ENCODE peak calls at places on chromosomes 1 and 21, in six cellular contexts. One of them, this sample, is unnamed.

GRCh38 chr1:30149226-30149625 is 574.2 kb downstream of the MATN1 start:
- DNase-seq in foreskin fibroblast: no peak
- DNase-seq in mammary epithelial cell: no peak
- DNase-seq in kidney epithelial cell: no peak
- DNase-seq in psoas muscle: no peak
- DNase-seq in cardiac fibroblast: no peak
- DNase-seq in this sample: no peak

GRCh38 chr1:199305053-199305452 is 666.2 kb downstream of the PTPRC start:
- DNase-seq in foreskin fibroblast: no peak
- DNase-seq in mammary epithelial cell: no peak
- DNase-seq in kidney epithelial cell: no peak
- DNase-seq in psoas muscle: no peak
- DNase-seq in cardiac fibroblast: no peak
- DNase-seq in this sample: no peak

GRCh38 chr1:163104405-163105099 is 35.4 kb downstream of the RGS4 start:
- DNase-seq in foreskin fibroblast: no peak
- DNase-seq in mammary epithelial cell: no peak
- DNase-seq in kidney epithelial cell: no peak
- DNase-seq in psoas muscle: no peak
- DNase-seq in cardiac fibroblast: no peak
- DNase-seq in this sample: peak; percentile 40

GRCh38 chr1:222546548-222547259 is 1.2 kb downstream of the HHIPL2 start:
- DNase-seq in foreskin fibroblast: peak; percentile 95
- DNase-seq in mammary epithelial cell: peak; percentile 88
- DNase-seq in kidney epithelial cell: peak; percentile 58
- DNase-seq in psoas muscle: no peak
- DNase-seq in cardiac fibroblast: peak; percentile 78
- DNase-seq in this sample: peak; percentile 78

GRCh38 chr1:226654046-226654445 is 85.0 kb downstream of the ITPKB start:
- DNase-seq in foreskin fibroblast: peak; percentile 36
- DNase-seq in mammary epithelial cell: no peak
- DNase-seq in kidney epithelial cell: no peak
- DNase-seq in psoas muscle: peak; percentile 52
- DNase-seq in cardiac fibroblast: peak; percentile 26
- DNase-seq in this sample: peak; percentile 62

GRCh38 chr1:223338811-223339746 is 24.9 kb downstream of the SUSD4 start:
- DNase-seq in foreskin fibroblast: no peak
- DNase-seq in mammary epithelial cell: no peak
- DNase-seq in kidney epithelial cell: no peak
- DNase-seq in psoas muscle: no peak
- DNase-seq in cardiac fibroblast: no peak
- DNase-seq in this sample: no peak

GRCh38 chr1:22918644-22919043 is 54.0 kb downstream of the LACTBL1 start:
- DNase-seq in foreskin fibroblast: no peak
- DNase-seq in mammary epithelial cell: no peak
- DNase-seq in kidney epithelial cell: no peak
- DNase-seq in psoas muscle: no peak
- DNase-seq in cardiac fibroblast: no peak
- DNase-seq in this sample: no peak

GRCh38 chr1:35642472-35642955 is 1.2 kb upstream of the PSMB2 start:
- DNase-seq in foreskin fibroblast: peak; percentile 14
- DNase-seq in mammary epithelial cell: no peak
- DNase-seq in kidney epithelial cell: no peak
- DNase-seq in psoas muscle: no peak
- DNase-seq in cardiac fibroblast: peak; percentile 20
- DNase-seq in this sample: no peak

GRCh38 chr1:172449585-172450523 is 6.0 kb upstream of the PIGC start:
- DNase-seq in foreskin fibroblast: peak; percentile 80
- DNase-seq in mammary epithelial cell: peak; percentile 27
- DNase-seq in kidney epithelial cell: no peak
- DNase-seq in psoas muscle: peak; percentile 65
- DNase-seq in cardiac fibroblast: peak; percentile 79
- DNase-seq in this sample: peak; percentile 77

GRCh38 chr1:226519741-226520598 is 28.6 kb upstream of the STUM start:
- DNase-seq in foreskin fibroblast: no peak
- DNase-seq in mammary epithelial cell: no peak
- DNase-seq in kidney epithelial cell: no peak
- DNase-seq in psoas muscle: no peak
- DNase-seq in cardiac fibroblast: no peak
- DNase-seq in this sample: no peak

GRCh38 chr1:173475564-173476196 is 1.5 kb upstream of the PRDX6 start:
- DNase-seq in foreskin fibroblast: peak; percentile 77
- DNase-seq in mammary epithelial cell: peak; percentile 66
- DNase-seq in kidney epithelial cell: no peak
- DNase-seq in psoas muscle: no peak
- DNase-seq in cardiac fibroblast: peak; percentile 84
- DNase-seq in this sample: peak; percentile 71

GRCh38 chr21:38661296-38662223 is 144.2 kb upstream of the ETS2 start:
- DNase-seq in foreskin fibroblast: peak; percentile 55
- DNase-seq in mammary epithelial cell: no peak
- DNase-seq in kidney epithelial cell: no peak
- DNase-seq in psoas muscle: peak; percentile 56
- DNase-seq in cardiac fibroblast: peak; percentile 32
- DNase-seq in this sample: peak; percentile 39

GRCh38 chr1:228059536-228060457 is 22.7 kb upstream of the ARF1 start:
- DNase-seq in foreskin fibroblast: peak; percentile 55
- DNase-seq in mammary epithelial cell: peak; percentile 84
- DNase-seq in kidney epithelial cell: no peak
- DNase-seq in psoas muscle: peak; percentile 65
- DNase-seq in cardiac fibroblast: peak; percentile 27
- DNase-seq in this sample: peak; percentile 38

GRCh38 chr1:113758631-113759340 is 500 bp downstream of the PHTF1 start:
- DNase-seq in foreskin fibroblast: peak; percentile 83
- DNase-seq in mammary epithelial cell: peak; percentile 50
- DNase-seq in kidney epithelial cell: no peak
- DNase-seq in psoas muscle: peak; percentile 82
- DNase-seq in cardiac fibroblast: peak; percentile 65
- DNase-seq in this sample: peak; percentile 47

GRCh38 chr1:152886090-152886489 is 8.0 kb downstream of the SMCP start:
- DNase-seq in foreskin fibroblast: no peak
- DNase-seq in mammary epithelial cell: no peak
- DNase-seq in kidney epithelial cell: no peak
- DNase-seq in psoas muscle: no peak
- DNase-seq in cardiac fibroblast: no peak
- DNase-seq in this sample: no peak

GRCh38 chr1:42739753-42740700 is at the start of gene CLDN19:
- DNase-seq in foreskin fibroblast: no peak
- DNase-seq in mammary epithelial cell: no peak
- DNase-seq in kidney epithelial cell: no peak
- DNase-seq in psoas muscle: no peak
- DNase-seq in cardiac fibroblast: no peak
- DNase-seq in this sample: no peak

GRCh38 chr1:179077396-179077795 is 4.5 kb upstream of the TOR3A start:
- DNase-seq in foreskin fibroblast: peak; percentile 63
- DNase-seq in mammary epithelial cell: no peak
- DNase-seq in kidney epithelial cell: no peak
- DNase-seq in psoas muscle: no peak
- DNase-seq in cardiac fibroblast: peak; percentile 64
- DNase-seq in this sample: peak; percentile 73

GRCh38 chr21:15445327-15445726 is 284.5 kb upstream of the USP25 start:
- DNase-seq in foreskin fibroblast: no peak
- DNase-seq in mammary epithelial cell: no peak
- DNase-seq in kidney epithelial cell: no peak
- DNase-seq in psoas muscle: no peak
- DNase-seq in cardiac fibroblast: no peak
- DNase-seq in this sample: no peak

GRCh38 chr1:232949636-232950196 is 695 bp upstream of the NTPCR start:
- DNase-seq in foreskin fibroblast: no peak
- DNase-seq in mammary epithelial cell: no peak
- DNase-seq in kidney epithelial cell: no peak
- DNase-seq in psoas muscle: no peak
- DNase-seq in cardiac fibroblast: no peak
- DNase-seq in this sample: no peak

GRCh38 chr1:184790642-184791041 is 36.0 kb upstream of the EDEM3 start:
- DNase-seq in foreskin fibroblast: peak; percentile 38
- DNase-seq in mammary epithelial cell: no peak
- DNase-seq in kidney epithelial cell: no peak
- DNase-seq in psoas muscle: no peak
- DNase-seq in cardiac fibroblast: no peak
- DNase-seq in this sample: no peak

GRCh38 chr1:31380181-31380580 is 7.3 kb upstream of the FABP3 start:
- DNase-seq in foreskin fibroblast: no peak
- DNase-seq in mammary epithelial cell: no peak
- DNase-seq in kidney epithelial cell: no peak
- DNase-seq in psoas muscle: peak; percentile 88
- DNase-seq in cardiac fibroblast: no peak
- DNase-seq in this sample: no peak

DNA sequence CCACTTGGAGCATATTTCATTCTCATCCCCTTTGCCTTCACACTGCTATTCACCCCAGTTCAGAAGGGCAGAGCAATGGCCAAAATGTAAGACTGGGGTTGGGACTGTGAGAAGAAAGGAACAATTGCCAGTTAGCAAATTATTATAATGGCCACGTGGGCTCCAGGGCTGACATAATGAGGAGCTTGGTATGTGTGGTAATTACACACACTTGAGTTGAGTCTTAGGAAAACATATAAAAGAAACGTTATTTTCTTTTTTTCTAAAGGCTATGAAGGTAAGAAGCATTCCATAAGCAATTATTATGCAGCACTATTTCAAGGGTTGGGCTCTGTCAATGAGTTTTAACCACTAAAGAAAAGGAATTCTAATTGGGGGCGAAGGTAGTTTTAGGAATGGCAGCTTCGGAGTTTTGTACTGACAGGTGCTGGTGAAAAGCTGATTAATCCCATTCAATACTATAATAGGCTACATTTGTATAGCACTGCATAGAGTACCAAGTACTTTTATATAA is 32.5 kb upstream of the BCL10 start:
- DNase-seq in foreskin fibroblast: no peak
- DNase-seq in mammary epithelial cell: no peak
- DNase-seq in kidney epithelial cell: no peak
- DNase-seq in psoas muscle: no peak
- DNase-seq in cardiac fibroblast: no peak
- DNase-seq in this sample: no peak
- H3K4me3 ChIP-seq in foreskin fibroblast: no peak overlapping the region
- H3K4me3 ChIP-seq in mammary epithelial cell: no peak overlapping the region
- H3K4me3 ChIP-seq in kidney epithelial cell: no peak overlapping the region
- H3K4me3 ChIP-seq in psoas muscle: peak overlapping the region; percentile 45
- H3K4me3 ChIP-seq in cardiac fibroblast: no peak overlapping the region
- H3K4me3 ChIP-seq in this sample: no peak overlapping the region

GRCh38 chr1:192506741-192507155 is 68.8 kb upstream of the RGS1 start:
- DNase-seq in foreskin fibroblast: peak; percentile 64
- DNase-seq in mammary epithelial cell: no peak
- DNase-seq in kidney epithelial cell: no peak
- DNase-seq in psoas muscle: no peak
- DNase-seq in cardiac fibroblast: peak; percentile 68
- DNase-seq in this sample: peak; percentile 63
- TF ChIP-seq CTCF in foreskin fibroblast: peak; percentile 39
- TF ChIP-seq CTCF in mammary epithelial cell: peak; percentile 6
- TF ChIP-seq CTCF in kidney epithelial cell: peak; percentile 38
- TF ChIP-seq CTCF in psoas muscle: no peak
- TF ChIP-seq CTCF in cardiac fibroblast: peak; percentile 49
- TF ChIP-seq CTCF in this sample: peak; percentile 53

GRCh38 chr21:44354775-44355771 is 1.7 kb downstream of the TRPM2 start:
- DNase-seq in foreskin fibroblast: no peak
- DNase-seq in mammary epithelial cell: no peak
- DNase-seq in kidney epithelial cell: no peak
- DNase-seq in psoas muscle: no peak
- DNase-seq in cardiac fibroblast: no peak
- DNase-seq in this sample: no peak
- H3K4me3 ChIP-seq in foreskin fibroblast: no peak overlapping the region
- H3K4me3 ChIP-seq in mammary epithelial cell: no peak overlapping the region
- H3K4me3 ChIP-seq in kidney epithelial cell: no peak overlapping the region
- H3K4me3 ChIP-seq in psoas muscle: no peak overlapping the region
- H3K4me3 ChIP-seq in cardiac fibroblast: no peak overlapping the region
- H3K4me3 ChIP-seq in this sample: no peak overlapping the region

GRCh38 chr1:2229032-2229920 is 1.2 kb downstream of the SKI start:
- DNase-seq in foreskin fibroblast: peak; percentile 81
- DNase-seq in mammary epithelial cell: peak; percentile 53
- DNase-seq in kidney epithelial cell: no peak
- DNase-seq in psoas muscle: peak; percentile 94
- DNase-seq in cardiac fibroblast: peak; percentile 63
- DNase-seq in this sample: peak; percentile 82

GRCh38 chr1:2228157-2228594 is at the start of gene SKI:
- DNase-seq in foreskin fibroblast: no peak
- DNase-seq in mammary epithelial cell: no peak
- DNase-seq in kidney epithelial cell: no peak
- DNase-seq in psoas muscle: no peak
- DNase-seq in cardiac fibroblast: no peak
- DNase-seq in this sample: no peak

GRCh38 chr1:2226525-2227340 is 1.4 kb upstream of the SKI start:
- DNase-seq in foreskin fibroblast: no peak
- DNase-seq in mammary epithelial cell: no peak
- DNase-seq in kidney epithelial cell: no peak
- DNase-seq in psoas muscle: no peak
- DNase-seq in cardiac fibroblast: no peak
- DNase-seq in this sample: no peak

GRCh38 chr1:2228684-2229031 is 539 bp downstream of the SKI start:
- DNase-seq in foreskin fibroblast: peak; percentile 53
- DNase-seq in mammary epithelial cell: no peak
- DNase-seq in kidney epithelial cell: no peak
- DNase-seq in psoas muscle: no peak
- DNase-seq in cardiac fibroblast: peak; percentile 29
- DNase-seq in this sample: peak; percentile 20

DNA sequence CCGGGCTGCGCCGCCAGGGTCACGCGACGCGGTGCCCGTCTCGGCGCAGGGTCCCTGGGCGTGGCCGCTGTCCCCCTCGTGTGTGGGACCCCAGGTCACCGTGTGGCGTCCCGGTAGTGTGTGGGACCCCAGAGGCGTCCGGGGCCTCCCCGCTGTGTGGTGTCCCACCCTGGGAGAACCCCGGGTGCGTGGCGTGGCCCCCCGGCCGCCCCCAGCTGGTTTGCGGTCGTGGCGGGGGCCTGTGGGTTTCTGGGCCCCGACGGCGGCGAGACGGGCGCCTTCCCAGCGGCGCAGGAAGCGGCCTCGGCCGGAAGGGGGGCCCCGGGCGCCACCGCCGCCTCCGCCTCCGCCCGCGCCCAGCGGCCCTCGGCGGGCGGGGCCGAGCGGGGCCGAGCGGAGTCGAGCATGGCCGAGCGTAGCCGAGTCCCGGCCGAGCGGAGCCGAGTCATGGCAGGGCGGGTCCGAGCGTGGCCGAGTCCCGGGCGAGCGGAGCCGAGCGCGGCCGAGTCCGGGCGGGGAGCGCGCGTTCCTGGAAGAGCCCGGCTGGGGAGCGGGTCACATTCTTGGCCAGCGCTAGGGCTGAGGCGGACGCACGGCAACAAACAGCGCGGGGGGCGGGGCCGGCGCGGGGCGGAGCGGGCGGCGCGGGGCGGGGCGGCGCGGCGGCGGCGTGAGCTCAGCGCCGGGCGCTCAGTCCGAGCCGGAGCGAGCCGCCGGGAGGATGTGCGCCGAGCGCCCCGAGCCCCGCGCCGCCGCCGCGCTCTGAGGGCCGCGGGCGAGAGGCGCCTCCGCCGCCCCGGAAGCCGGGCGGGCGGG is 570 bp upstream of the SKI start:
- DNase-seq in foreskin fibroblast: peak; percentile 99
- DNase-seq in mammary epithelial cell: peak; percentile 94
- DNase-seq in kidney epithelial cell: no peak
- DNase-seq in psoas muscle: peak; percentile 99
- DNase-seq in cardiac fibroblast: peak; percentile 97
- DNase-seq in this sample: peak; percentile 98
- TF ChIP-seq CTCF in foreskin fibroblast: no peak
- TF ChIP-seq CTCF in mammary epithelial cell: no peak
- TF ChIP-seq CTCF in kidney epithelial cell: no peak
- TF ChIP-seq CTCF in psoas muscle: peak; percentile 8
- TF ChIP-seq CTCF in cardiac fibroblast: no peak
- TF ChIP-seq CTCF in this sample: no peak

GRCh38 chr1:156128749-156129682 is 14.5 kb downstream of the LMNA start:
- DNase-seq in foreskin fibroblast: peak; percentile 80
- DNase-seq in mammary epithelial cell: no peak
- DNase-seq in kidney epithelial cell: no peak
- DNase-seq in psoas muscle: peak; percentile 69
- DNase-seq in cardiac fibroblast: peak; percentile 74
- DNase-seq in this sample: peak; percentile 84
- H3K4me3 ChIP-seq in foreskin fibroblast: peak overlapping the region; percentile 56
- H3K4me3 ChIP-seq in mammary epithelial cell: no peak overlapping the region
- H3K4me3 ChIP-seq in kidney epithelial cell: no peak overlapping the region
- H3K4me3 ChIP-seq in psoas muscle: peak overlapping the region; percentile 45
- H3K4me3 ChIP-seq in cardiac fibroblast: peak overlapping the region; percentile 19
- H3K4me3 ChIP-seq in this sample: peak overlapping the region; percentile 27

This sample was measured in fibroblast of pulmonary artery.